ENCODE peak calls at places on chromosomes 5 and 9, in seven cellular contexts. A is foreskin fibroblast; L is sigmoid colon; Q is fibroblast of mammary gland; B is ELR; Z is activated T-helper 1 cell treated with anti-CD3 and anti-CD28 coated beads, Interleukin-2, amount 50 U/mL, for 16 hours; S is adrenal gland. P is an unnamed sample.
A peak's percentile ranks its signal among the peaks of the same experiment; 100 is the strongest.

GRCh38 chr5:81188962-81189361 is 44.2 kb upstream of the CKMT2 start:
- DNase-seq in A (no peak), L (no peak), Q (no peak), S (no peak), Z (no peak), B (no peak), P (no peak)

GRCh38 chr5:140785905-140786686 is at the start of gene PCDHA1:
- DNase-seq in Q (peak; percentile 2), S (no peak), Z (no peak), B (peak; percentile 14), L (no peak), A (no peak), P (no peak)

GRCh38 chr9:1960696-1961095 is 54.5 kb upstream of the SMARCA2 start:
- DNase-seq in S (no peak), A (no peak), B (no peak), L (no peak), Q (no peak), Z (no peak), P (no peak)

GRCh38 chr5:63341442-63341841 is 620.8 kb downstream of the HTR1A start:
- DNase-seq in Z (no peak), A (no peak), S (no peak), L (no peak), B (no peak), Q (no peak), P (no peak)

GRCh38 chr9:37453827-37454226 is 11.4 kb downstream of the ZBTB5 start:
- DNase-seq in A (no peak), L (no peak), S (no peak), B (no peak), Q (no peak), Z (no peak), P (no peak)

GRCh38 chr5:175393922-175394321 is 50.1 kb downstream of the DRD1 start:
- DNase-seq in S (no peak), Z (no peak), Q (no peak), B (no peak), A (no peak), L (no peak), P (no peak)

GRCh38 chr5:170114271-170114670 is 8.6 kb downstream of the FOXI1 start:
- DNase-seq in L (no peak), A (no peak), B (no peak), Z (no peak), S (no peak), Q (no peak), P (no peak)

GRCh38 chr9:133467101-133467500 is 7.3 kb downstream of the CACFD1 start:
- DNase-seq in Q (no peak), L (no peak), Z (no peak), B (no peak), A (no peak), S (no peak), P (no peak)

GRCh38 chr9:15272377-15272928 is 34.6 kb downstream of the TTC39B start:
- DNase-seq in Q (no peak), Z (no peak), A (no peak), S (no peak), L (no peak), B (no peak), P (no peak)

GRCh38 chr5:177494356-177495195 is 2.8 kb downstream of the PDLIM7 start:
- DNase-seq in Q (peak; percentile 93), A (peak; percentile 88), B (peak; percentile 97), Z (no peak), S (peak; percentile 58), L (peak; percentile 91), P (peak; percentile 91)

GRCh38 chr9:38529317-38529716 is 91.1 kb downstream of the ANKRD18A start:
- DNase-seq in B (no peak), Z (no peak), L (no peak), Q (no peak), S (no peak), A (no peak), P (no peak)

GRCh38 chr5:157108961-157109360 is at the start of gene HAVCR2:
- DNase-seq in A (no peak), Z (no peak), S (peak; percentile 41), L (no peak), B (no peak), Q (no peak), P (no peak)

GRCh38 chr9:1083325-1083913 is 33.3 kb downstream of the DMRT2 start:
- DNase-seq in Z (no peak), L (no peak), A (peak; percentile 7), S (peak; percentile 8), B (peak; percentile 22), Q (peak; percentile 17), P (no peak)

GRCh38 chr5:1936413-1936812 is 53.7 kb upstream of the IRX4 start:
- DNase-seq in B (no peak), Z (no peak), S (no peak), A (no peak), Q (no peak), L (no peak), P (no peak)

GRCh38 chr9:136364942-136365774 is 1.6 kb upstream of the DNLZ start:
- DNase-seq in B (no peak), Q (no peak), Z (no peak), A (no peak), S (no peak), L (no peak), P (no peak)

GRCh38 chr5:1152771-1153282 is 41.0 kb upstream of the SLC12A7 start:
- DNase-seq in B (no peak), A (peak; percentile 29), Z (no peak), Q (no peak), S (no peak), L (no peak), P (no peak)

GRCh38 chr5:154140381-154140780 is 50.2 kb upstream of the GALNT10 start:
- DNase-seq in S (no peak), L (no peak), B (no peak), Z (no peak), Q (no peak), A (no peak), P (no peak)

GRCh38 chr9:109101810-109102209 is 17.9 kb downstream of the TMEM245 start:
- DNase-seq in Q (peak; percentile 80), L (no peak), A (peak; percentile 29), Z (no peak), B (peak; percentile 54), S (no peak), P (no peak)

GRCh38 chr9:76704601-76705204 is 59.5 kb upstream of the PCA3 start:
- DNase-seq in L (no peak), A (peak; percentile 75), Q (peak; percentile 94), B (peak; percentile 81), S (no peak), Z (no peak), P (peak; percentile 60)

GRCh38 chr9:4866239-4866969 is 73.7 kb downstream of the RCL1 start:
- DNase-seq in A (no peak), B (peak; percentile 49), Q (peak; percentile 41), L (no peak), S (no peak), Z (no peak), P (no peak)

GRCh38 chr5:28576022-28576421 is 1537.6 kb upstream of the CDH9 start:
- DNase-seq in A (no peak), Q (peak; percentile 6), S (no peak), B (no peak), L (no peak), Z (no peak), P (no peak)

GRCh38 chr9:135035781-135036760 is 51.4 kb upstream of the OLFM1 start:
- DNase-seq in A (no peak), L (peak; percentile 58), Z (no peak), S (no peak), B (no peak), Q (no peak), P (no peak)

GRCh38 chr5:169686137-169686536 is 49.1 kb downstream of the DOCK2 start:
- DNase-seq in Z (no peak), Q (no peak), S (no peak), A (no peak), L (no peak), B (no peak), P (no peak)

GRCh38 chr5:36875051-36875788 is 1.3 kb upstream of the NIPBL start:
- DNase-seq in Q (peak; percentile 46), A (peak; percentile 29), Z (no peak), B (peak; percentile 83), L (peak; percentile 72), S (peak; percentile 63), P (peak; percentile 29)

GRCh38 chr5:38640012-38640395 is 83.6 kb upstream of the LIFR start:
- DNase-seq in Z (no peak), S (no peak), Q (peak; percentile 49), L (no peak), B (peak; percentile 13), A (peak; percentile 12), P (no peak)

GRCh38 chr9:134177186-134177585 is 12.8 kb upstream of the RNU6ATAC start:
- DNase-seq in Q (no peak), B (no peak), Z (no peak), S (no peak), A (no peak), L (peak; percentile 22), P (no peak)

GRCh38 chr5:79261907-79262306 is 26.0 kb downstream of the JMY start:
- DNase-seq in B (no peak), Q (no peak), Z (no peak), A (no peak), S (no peak), L (no peak), P (no peak)

GRCh38 chr5:149904293-149904886 is 40.2 kb downstream of the PDE6A start:
- DNase-seq in L (no peak), Z (no peak), B (no peak), A (no peak), Q (peak; percentile 13), S (peak; percentile 39), P (no peak)

GRCh38 chr9:70995511-70995910 is 125.9 kb downstream of the TRPM3 start:
- DNase-seq in L (no peak), A (no peak), Z (no peak), Q (no peak), B (no peak), S (no peak), P (no peak)

GRCh38 chr5:79512692-79513518 is 1.0 kb downstream of the HOMER1 start:
- DNase-seq in Z (no peak), A (peak; percentile 11), S (no peak), Q (peak; percentile 20), B (peak; percentile 43), L (no peak), P (peak; percentile 26)

GRCh38 chr5:6723901-6724300 is 10.7 kb downstream of the TENT4A start:
- DNase-seq in B (no peak), L (no peak), S (no peak), A (no peak), Z (no peak), Q (no peak), P (no peak)

GRCh38 chr5:74865293-74865798 is 841 bp downstream of the FAM169A start:
- DNase-seq in Z (no peak), Q (no peak), B (peak; percentile 4), A (no peak), L (no peak), S (no peak), P (no peak)

GRCh38 chr5:165508286-165508685 is 2002.9 kb downstream of the MAT2B start:
- DNase-seq in S (no peak), L (no peak), A (no peak), Z (no peak), Q (no peak), B (no peak), P (no peak)

GRCh38 chr9:93673271-93673843 is 97.0 kb downstream of the PHF2 start:
- DNase-seq in Q (peak; percentile 13), B (peak; percentile 26), A (no peak), L (peak; percentile 53), S (peak; percentile 4), Z (peak; percentile 1), P (peak; percentile 78)